ENCODE peak calls at places on chromosomes 3 and 15, in seven cellular contexts. One of them, this sample, is unnamed.

GRCh38 chr15:55403531-55403930 is 4.6 kb downstream of the CCPG1 start:
- DNase-seq in AG10803: peak; percentile 69
- DNase-seq in cardiac fibroblast: peak; percentile 55
- DNase-seq in pancreas: no peak
- DNase-seq in uterus: no peak
- DNase-seq in BE2C: no peak
- DNase-seq in HCT116: no peak
- DNase-seq in this sample: no peak

GRCh38 chr3:118909751-118910150 is 124.9 kb downstream of the IGSF11 start:
- DNase-seq in AG10803: no peak
- DNase-seq in cardiac fibroblast: no peak
- DNase-seq in pancreas: no peak
- DNase-seq in uterus: no peak
- DNase-seq in BE2C: no peak
- DNase-seq in HCT116: no peak
- DNase-seq in this sample: no peak

GRCh38 chr3:186886202-186886820 is 43.8 kb downstream of the ADIPOQ start:
- DNase-seq in AG10803: no peak
- DNase-seq in cardiac fibroblast: no peak
- DNase-seq in pancreas: no peak
- DNase-seq in uterus: no peak
- DNase-seq in BE2C: no peak
- DNase-seq in HCT116: no peak
- DNase-seq in this sample: no peak

GRCh38 chr15:51736646-51737537 is 563 bp downstream of the LYSMD2 start:
- DNase-seq in AG10803: no peak
- DNase-seq in cardiac fibroblast: peak; percentile 27
- DNase-seq in pancreas: peak; percentile 60
- DNase-seq in uterus: peak; percentile 50
- DNase-seq in BE2C: peak; percentile 75
- DNase-seq in HCT116: no peak
- DNase-seq in this sample: no peak

GRCh38 chr3:167653750-167654149 is at the start of gene WDR49:
- DNase-seq in AG10803: no peak
- DNase-seq in cardiac fibroblast: no peak
- DNase-seq in pancreas: no peak
- DNase-seq in uterus: no peak
- DNase-seq in BE2C: no peak
- DNase-seq in HCT116: no peak
- DNase-seq in this sample: no peak

GRCh38 chr3:119294402-119294888 is 262 bp downstream of the ARHGAP31 start:
- DNase-seq in AG10803: no peak
- DNase-seq in cardiac fibroblast: no peak
- DNase-seq in pancreas: peak; percentile 51
- DNase-seq in uterus: peak; percentile 47
- DNase-seq in BE2C: peak; percentile 42
- DNase-seq in HCT116: no peak
- DNase-seq in this sample: peak; percentile 80

GRCh38 chr3:156240642-156241041 is 120.3 kb downstream of the KCNAB1 start:
- DNase-seq in AG10803: no peak
- DNase-seq in cardiac fibroblast: no peak
- DNase-seq in pancreas: no peak
- DNase-seq in uterus: no peak
- DNase-seq in BE2C: no peak
- DNase-seq in HCT116: no peak
- DNase-seq in this sample: no peak

GRCh38 chr15:101497484-101498034 is 8.1 kb upstream of the PCSK6 start:
- DNase-seq in AG10803: no peak
- DNase-seq in cardiac fibroblast: no peak
- DNase-seq in pancreas: no peak
- DNase-seq in uterus: no peak
- DNase-seq in BE2C: no peak
- DNase-seq in HCT116: no peak
- DNase-seq in this sample: no peak

GRCh38 chr3:14598143-14598569 is 53.4 kb upstream of the CCDC174 start:
- DNase-seq in AG10803: peak; percentile 22
- DNase-seq in cardiac fibroblast: peak; percentile 50
- DNase-seq in pancreas: no peak
- DNase-seq in uterus: no peak
- DNase-seq in BE2C: peak; percentile 15
- DNase-seq in HCT116: no peak
- DNase-seq in this sample: no peak

GRCh38 chr3:71495708-71496472 is 87.6 kb downstream of the FOXP1 start:
- DNase-seq in AG10803: peak; percentile 87
- DNase-seq in cardiac fibroblast: peak; percentile 95
- DNase-seq in pancreas: no peak
- DNase-seq in uterus: peak; percentile 47
- DNase-seq in BE2C: no peak
- DNase-seq in HCT116: no peak
- DNase-seq in this sample: no peak

GRCh38 chr3:116579843-116580242 is 129.7 kb upstream of the TUSC7 start:
- DNase-seq in AG10803: peak; percentile 1
- DNase-seq in cardiac fibroblast: peak; percentile 2
- DNase-seq in pancreas: no peak
- DNase-seq in uterus: no peak
- DNase-seq in BE2C: peak; percentile 23
- DNase-seq in HCT116: no peak
- DNase-seq in this sample: no peak

GRCh38 chr3:126510323-126510910 is 7.2 kb downstream of the UROC1 start:
- DNase-seq in AG10803: no peak
- DNase-seq in cardiac fibroblast: no peak
- DNase-seq in pancreas: peak; percentile 5
- DNase-seq in uterus: no peak
- DNase-seq in BE2C: no peak
- DNase-seq in HCT116: no peak
- DNase-seq in this sample: no peak

GRCh38 chr15:94057305-94057704 is 174.1 kb upstream of the MCTP2 start:
- DNase-seq in AG10803: no peak
- DNase-seq in cardiac fibroblast: no peak
- DNase-seq in pancreas: no peak
- DNase-seq in uterus: no peak
- DNase-seq in BE2C: no peak
- DNase-seq in HCT116: no peak
- DNase-seq in this sample: no peak

GRCh38 chr3:59006791-59007517 is 42.9 kb downstream of the CFAP20DC start:
- DNase-seq in AG10803: peak; percentile 54
- DNase-seq in cardiac fibroblast: peak; percentile 80
- DNase-seq in pancreas: peak; percentile 68
- DNase-seq in uterus: no peak
- DNase-seq in BE2C: peak; percentile 61
- DNase-seq in HCT116: no peak
- DNase-seq in this sample: no peak

GRCh38 chr3:139358857-139359562 is 15.2 kb downstream of the MRPS22 start:
- DNase-seq in AG10803: no peak
- DNase-seq in cardiac fibroblast: no peak
- DNase-seq in pancreas: no peak
- DNase-seq in uterus: no peak
- DNase-seq in BE2C: no peak
- DNase-seq in HCT116: no peak
- DNase-seq in this sample: no peak

GRCh38 chr15:25244731-25245585 is 193.9 kb downstream of the UBE3A start:
- DNase-seq in AG10803: no peak
- DNase-seq in cardiac fibroblast: no peak
- DNase-seq in pancreas: peak; percentile 8
- DNase-seq in uterus: peak; percentile 8
- DNase-seq in BE2C: peak; percentile 1
- DNase-seq in HCT116: no peak
- DNase-seq in this sample: peak; percentile 55

GRCh38 chr3:43953814-43954241 is 263.1 kb downstream of the ABHD5 start:
- DNase-seq in AG10803: peak; percentile 59
- DNase-seq in cardiac fibroblast: peak; percentile 73
- DNase-seq in pancreas: no peak
- DNase-seq in uterus: no peak
- DNase-seq in BE2C: peak; percentile 49
- DNase-seq in HCT116: peak; percentile 16
- DNase-seq in this sample: no peak

GRCh38 chr3:123448503-123449091 is at the start of gene ADCY5:
- DNase-seq in AG10803: no peak
- DNase-seq in cardiac fibroblast: no peak
- DNase-seq in pancreas: peak; percentile 36
- DNase-seq in uterus: no peak
- DNase-seq in BE2C: peak; percentile 19
- DNase-seq in HCT116: no peak
- DNase-seq in this sample: no peak
- H3K4me3 ChIP-seq in AG10803: peak within 1 kb of the TSS; percentile 56
- H3K4me3 ChIP-seq in cardiac fibroblast: peak within 1 kb of the TSS; percentile 49
- H3K4me3 ChIP-seq in pancreas: peak within 1 kb of the TSS; percentile 30
- H3K4me3 ChIP-seq in uterus: peak within 1 kb of the TSS; percentile 62
- H3K4me3 ChIP-seq in BE2C: peak within 1 kb of the TSS; percentile 68
- H3K4me3 ChIP-seq in HCT116: peak within 1 kb of the TSS; percentile 52
- H3K4me3 ChIP-seq in this sample: peak within 1 kb of the TSS; percentile 78

GRCh38 chr3:140742116-140742515 is 64.3 kb downstream of the TRIM42 start:
- DNase-seq in AG10803: no peak
- DNase-seq in cardiac fibroblast: no peak
- DNase-seq in pancreas: no peak
- DNase-seq in uterus: no peak
- DNase-seq in BE2C: no peak
- DNase-seq in HCT116: no peak
- DNase-seq in this sample: no peak

GRCh38 chr3:140733623-140734022 is 55.8 kb downstream of the TRIM42 start:
- DNase-seq in AG10803: no peak
- DNase-seq in cardiac fibroblast: no peak
- DNase-seq in pancreas: no peak
- DNase-seq in uterus: no peak
- DNase-seq in BE2C: no peak
- DNase-seq in HCT116: no peak
- DNase-seq in this sample: no peak

GRCh38 chr3:140731440-140732119 is 53.7 kb downstream of the TRIM42 start:
- DNase-seq in AG10803: no peak
- DNase-seq in cardiac fibroblast: no peak
- DNase-seq in pancreas: no peak
- DNase-seq in uterus: no peak
- DNase-seq in BE2C: no peak
- DNase-seq in HCT116: no peak
- DNase-seq in this sample: no peak

DNA sequence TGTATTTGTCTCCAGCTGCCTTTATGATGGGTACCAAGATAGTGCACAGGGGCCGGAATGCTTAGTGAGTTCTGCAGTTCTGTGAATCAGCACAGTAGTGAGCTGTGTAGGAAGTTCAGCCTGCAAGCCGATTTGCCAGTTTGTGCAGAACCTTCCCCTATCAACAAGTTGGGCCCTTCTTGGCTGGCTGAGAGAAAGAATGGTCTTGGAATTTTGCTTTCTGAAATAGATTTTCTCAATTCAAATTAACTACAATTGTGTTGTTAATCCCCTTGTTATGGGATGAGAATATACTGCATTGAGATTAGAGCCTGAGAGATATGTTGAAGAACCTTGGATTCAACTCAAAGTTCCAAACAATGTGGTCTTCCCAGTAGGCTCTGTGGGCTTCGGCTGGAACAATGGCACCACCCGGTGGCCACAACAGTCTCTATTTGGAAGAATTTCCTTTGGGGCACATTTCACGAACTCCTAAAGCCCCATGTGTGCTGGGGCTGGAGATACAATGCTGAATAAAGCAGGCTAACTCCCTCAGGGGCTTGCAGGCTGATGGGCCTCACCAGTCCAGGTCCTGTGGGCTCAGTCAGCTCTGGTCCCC is 59.1 kb downstream of the TRIM42 start:
- DNase-seq in AG10803: peak; percentile 39
- DNase-seq in cardiac fibroblast: peak; percentile 70
- DNase-seq in pancreas: peak; percentile 24
- DNase-seq in uterus: peak; percentile 31
- DNase-seq in BE2C: peak; percentile 54
- DNase-seq in HCT116: no peak
- DNase-seq in this sample: no peak
- TF ChIP-seq CTCF in AG10803: peak; percentile 57
- TF ChIP-seq CTCF in cardiac fibroblast: peak; percentile 53
- TF ChIP-seq CTCF in pancreas: no peak
- TF ChIP-seq CTCF in uterus: peak; percentile 31
- TF ChIP-seq CTCF in BE2C: peak; percentile 65
- TF ChIP-seq CTCF in HCT116: peak; percentile 35
- TF ChIP-seq CTCF in this sample: no peak

GRCh38 chr15:33200903-33201302 is 6.4 kb upstream of the FMN1 start:
- DNase-seq in AG10803: no peak
- DNase-seq in cardiac fibroblast: no peak
- DNase-seq in pancreas: no peak
- DNase-seq in uterus: no peak
- DNase-seq in BE2C: no peak
- DNase-seq in HCT116: no peak
- DNase-seq in this sample: no peak

GRCh38 chr15:33206366-33206765 is 11.9 kb upstream of the FMN1 start:
- DNase-seq in AG10803: no peak
- DNase-seq in cardiac fibroblast: no peak
- DNase-seq in pancreas: no peak
- DNase-seq in uterus: no peak
- DNase-seq in BE2C: no peak
- DNase-seq in HCT116: no peak
- DNase-seq in this sample: no peak

GRCh38 chr15:33201376-33202189 is 7.1 kb upstream of the FMN1 start:
- DNase-seq in AG10803: peak; percentile 12
- DNase-seq in cardiac fibroblast: peak; percentile 43
- DNase-seq in pancreas: peak; percentile 62
- DNase-seq in uterus: no peak
- DNase-seq in BE2C: peak; percentile 88
- DNase-seq in HCT116: peak; percentile 95
- DNase-seq in this sample: no peak

GRCh38 chr15:33207646-33208045 is 13.1 kb upstream of the FMN1 start:
- DNase-seq in AG10803: no peak
- DNase-seq in cardiac fibroblast: no peak
- DNase-seq in pancreas: no peak
- DNase-seq in uterus: no peak
- DNase-seq in BE2C: no peak
- DNase-seq in HCT116: no peak
- DNase-seq in this sample: no peak

DNA sequence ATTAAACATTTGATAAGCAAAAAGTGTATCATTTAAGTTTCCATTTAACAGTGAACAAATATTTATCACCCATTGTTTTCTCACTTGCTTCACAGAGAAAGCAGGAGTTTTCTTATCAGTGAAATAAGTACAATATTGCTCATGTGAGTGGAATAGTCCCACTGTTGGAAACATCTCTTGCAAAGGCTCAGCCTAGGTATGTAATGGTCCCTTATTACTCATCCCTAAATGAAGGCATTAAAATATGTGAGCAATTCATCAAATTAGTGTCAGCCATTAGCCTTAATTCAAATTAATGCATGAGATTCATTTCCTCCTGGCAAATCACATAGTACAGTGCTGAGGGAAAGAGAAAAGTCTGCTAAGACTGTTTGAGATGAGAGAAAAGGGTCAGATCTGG is 9.6 kb upstream of the FMN1 start:
- DNase-seq in AG10803: no peak
- DNase-seq in cardiac fibroblast: no peak
- DNase-seq in pancreas: no peak
- DNase-seq in uterus: no peak
- DNase-seq in BE2C: no peak
- DNase-seq in HCT116: no peak
- DNase-seq in this sample: no peak
- H3K4me3 ChIP-seq in AG10803: no peak overlapping the region
- H3K4me3 ChIP-seq in cardiac fibroblast: no peak overlapping the region
- H3K4me3 ChIP-seq in pancreas: no peak overlapping the region
- H3K4me3 ChIP-seq in uterus: no peak overlapping the region
- H3K4me3 ChIP-seq in BE2C: no peak overlapping the region
- H3K4me3 ChIP-seq in HCT116: no peak overlapping the region
- H3K4me3 ChIP-seq in this sample: no peak overlapping the region

DNA sequence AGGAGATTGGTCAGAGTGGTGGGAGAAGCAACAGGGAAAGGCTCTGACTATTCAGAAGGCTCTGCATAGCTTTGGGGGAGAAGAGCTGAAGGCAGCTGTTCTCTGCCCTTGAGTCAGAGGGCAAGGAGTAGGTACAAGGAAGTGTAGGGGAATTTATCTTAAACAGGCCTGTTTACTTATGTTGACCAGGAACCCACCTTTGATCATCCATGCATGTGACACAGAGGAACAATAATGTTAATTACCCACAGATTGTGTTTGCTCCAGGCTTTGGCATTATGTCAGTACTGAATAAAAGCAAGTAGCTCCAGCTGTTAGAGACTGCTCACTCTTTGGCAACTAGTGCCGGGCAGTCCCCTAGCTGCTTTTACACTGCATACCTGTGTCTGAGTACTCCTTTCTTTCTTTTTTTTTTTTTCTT is 94.6 kb downstream of the CD200R1L start:
- DNase-seq in AG10803: peak; percentile 69
- DNase-seq in cardiac fibroblast: no peak
- DNase-seq in pancreas: no peak
- DNase-seq in uterus: no peak
- DNase-seq in BE2C: no peak
- DNase-seq in HCT116: no peak
- DNase-seq in this sample: no peak
- TF ChIP-seq CTCF in AG10803: no peak
- TF ChIP-seq CTCF in cardiac fibroblast: no peak
- TF ChIP-seq CTCF in pancreas: no peak
- TF ChIP-seq CTCF in uterus: no peak
- TF ChIP-seq CTCF in BE2C: no peak
- TF ChIP-seq CTCF in HCT116: no peak
- TF ChIP-seq CTCF in this sample: no peak

This sample was measured in coronary artery.